ENCODE peak calls at places on chromosomes 4 and X, in seven cellular contexts. Y is HCT116, X is esophagus squamous epithelium, L is HepG2, I is coronary artery, D is Peyer's patch, P is lower lobe of right lung. H is an unnamed sample.

GRCh38 chr4:130545171-130545570 is 1449.2 kb downstream of the C4orf33 start:
- DNase-seq in Y (no peak), X (no peak), L (no peak), I (no peak), D (no peak), P (no peak), H (no peak)

GRCh38 chr4:133775881-133776280 is 425.7 kb downstream of the PABPC4L start:
- DNase-seq in Y (no peak), X (no peak), L (no peak), I (no peak), D (no peak), P (no peak), H (no peak)

GRCh38 chr4:186483656-186484055 is 71.7 kb downstream of the MTNR1A start:
- DNase-seq in Y (no peak), X (no peak), L (no peak), I (no peak), D (no peak), P (no peak), H (no peak)

GRCh38 chr4:42398448-42399355 is 1.4 kb downstream of the SHISA3 start:
- DNase-seq in Y (no peak), X (no peak), L (no peak), I (no peak), D (no peak), P (no peak), H (no peak)

GRCh38 chr4:3254302-3255131 is 5.6 kb downstream of the MSANTD1 start:
- DNase-seq in Y (no peak), X (no peak), L (no peak), I (peak; percentile 62), D (no peak), P (no peak), H (no peak)

GRCh38 chrX:130672214-130672613 is 230.8 kb downstream of the ENOX2 start:
- DNase-seq in Y (no peak), X (no peak), L (no peak), I (no peak), D (no peak), P (no peak), H (no peak)

GRCh38 chr4:126916626-126917140 is 716.1 kb upstream of the INTU start:
- DNase-seq in Y (no peak), X (no peak), L (no peak), I (no peak), D (no peak), P (no peak), H (no peak)

GRCh38 chrX:9940397-9940796 is 26.8 kb upstream of the CLDN34 start:
- DNase-seq in Y (no peak), X (no peak), L (no peak), I (no peak), D (no peak), P (no peak), H (peak; percentile 49)

GRCh38 chr4:6917445-6918241 is 8.0 kb downstream of the TBC1D14 start:
- DNase-seq in Y (peak; percentile 79), X (peak; percentile 36), L (peak; percentile 95), I (no peak), D (peak; percentile 83), P (peak; percentile 93), H (peak; percentile 31)

GRCh38 chr4:152594981-152595916 is 59.4 kb upstream of the FBXW7 start:
- DNase-seq in Y (no peak), X (no peak), L (no peak), I (no peak), D (peak; percentile 19), P (no peak), H (no peak)

GRCh38 chrX:80792205-80792604 is 17.5 kb downstream of the BRWD3 start:
- DNase-seq in Y (no peak), X (no peak), L (no peak), I (no peak), D (no peak), P (no peak), H (no peak)

GRCh38 chr4:141657550-141657949 is 21.2 kb downstream of the IL15 start:
- DNase-seq in Y (no peak), X (no peak), L (no peak), I (no peak), D (no peak), P (no peak), H (no peak)

GRCh38 chr4:123954220-123954619 is 557.6 kb downstream of the SPRY1 start:
- DNase-seq in Y (no peak), X (no peak), L (no peak), I (no peak), D (no peak), P (no peak), H (no peak)

GRCh38 chr4:168739851-168740250 is 243.0 kb downstream of the PALLD start:
- DNase-seq in Y (no peak), X (no peak), L (no peak), I (no peak), D (no peak), P (no peak), H (no peak)

GRCh38 chrX:1463581-1464281 is 11.0 kb upstream of the ASMTL start:
- DNase-seq in Y (no peak), X (no peak), L (no peak), I (peak; percentile 40), D (peak; percentile 14), P (peak; percentile 14), H (no peak)
- H3K4me3 ChIP-seq in Y (no peak overlapping the region), X (no peak overlapping the region), L (no peak overlapping the region), I (no peak overlapping the region), D (no peak overlapping the region), P (no peak overlapping the region), H (no peak overlapping the region)

GRCh38 chrX:118418811-118419251 is 72.9 kb downstream of the WDR44 start:
- DNase-seq in Y (no peak), X (no peak), L (no peak), I (no peak), D (no peak), P (no peak), H (no peak)

GRCh38 chrX:118423558-118423957 is 72.1 kb upstream of the DOCK11 start:
- DNase-seq in Y (no peak), X (no peak), L (no peak), I (no peak), D (no peak), P (no peak), H (no peak)

DNA sequence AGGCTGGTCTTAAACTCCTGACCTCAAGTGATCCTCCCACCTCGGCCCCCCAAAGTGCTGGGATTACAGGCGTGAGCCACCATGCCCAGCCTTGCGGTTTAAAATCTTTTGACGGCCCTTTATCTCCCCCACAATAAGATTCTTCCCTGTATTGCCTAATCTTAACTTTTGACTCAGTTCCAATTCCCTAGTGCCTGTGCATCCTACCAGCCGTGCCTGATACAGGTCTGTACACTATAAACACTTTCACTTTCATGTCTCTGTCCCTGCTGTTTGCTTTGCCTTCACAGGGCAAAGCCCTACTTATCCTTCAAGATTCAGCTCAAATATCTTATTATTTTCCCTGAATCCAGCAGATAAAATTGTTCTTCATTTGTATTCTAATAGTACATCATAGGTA is 74.6 kb downstream of the WDR44 start:
- DNase-seq in Y (no peak), X (no peak), L (no peak), I (no peak), D (no peak), P (no peak), H (peak; percentile 9)
- TF ChIP-seq CTCF in Y (no peak), X (no peak), L (no peak), I (no peak), D (no peak), P (no peak), H (no peak)

DNA sequence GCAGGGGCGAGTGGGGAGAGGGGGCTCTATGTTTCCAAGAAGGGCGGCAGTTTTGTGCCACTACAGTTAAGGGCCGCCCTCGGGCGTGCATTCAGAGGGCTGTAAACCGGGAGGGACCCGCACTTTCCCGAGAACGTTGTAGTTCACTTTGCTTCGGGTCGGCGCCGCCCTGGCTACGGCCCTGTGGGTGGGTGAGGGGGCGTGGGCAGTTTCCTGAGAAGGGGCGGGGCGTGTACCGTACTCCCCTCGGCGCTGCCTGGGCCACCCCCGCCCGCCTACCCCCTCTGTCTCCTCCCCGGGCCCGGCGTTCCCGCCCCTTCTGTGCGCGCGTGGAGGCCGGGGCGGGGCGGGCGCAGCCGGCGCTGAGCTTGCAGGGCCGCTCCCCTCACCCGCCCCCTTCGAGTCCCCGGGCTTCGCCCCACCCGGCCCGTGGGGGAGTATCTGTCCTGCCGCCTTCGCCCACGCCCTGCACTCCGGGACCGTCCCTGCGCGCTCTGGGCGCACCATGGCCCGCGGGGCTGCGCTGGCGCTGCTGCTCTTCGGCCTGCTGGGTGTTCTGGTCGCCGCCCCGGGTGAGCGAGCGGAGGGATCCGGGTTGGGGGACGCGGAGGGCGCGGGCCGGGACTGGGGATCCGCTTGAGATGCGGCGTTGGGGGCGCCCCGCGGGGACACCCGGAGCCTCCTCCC is at the start of gene CD99:
- DNase-seq in Y (no peak), X (no peak), L (peak; percentile 80), I (peak; percentile 91), D (peak; percentile 89), P (peak; percentile 94), H (no peak)
- H3K4me3 ChIP-seq in Y (peak within 1 kb of the TSS; percentile 75), X (peak within 1 kb of the TSS; percentile 98), L (peak within 1 kb of the TSS; percentile 91), I (peak within 1 kb of the TSS; percentile 90), D (peak within 1 kb of the TSS; percentile 78), P (peak within 1 kb of the TSS; percentile 96), H (peak within 1 kb of the TSS; percentile 85)

GRCh38 chrX:19040373-19040772 is 56.5 kb upstream of the PHKA2 start:
- DNase-seq in Y (peak; percentile 4), X (no peak), L (no peak), I (no peak), D (no peak), P (no peak), H (no peak)
- TF ChIP-seq CTCF in Y (peak; percentile 44), X (no peak), L (peak; percentile 22), I (no peak), D (peak; percentile 22), P (no peak), H (peak; percentile 33)

DNA sequence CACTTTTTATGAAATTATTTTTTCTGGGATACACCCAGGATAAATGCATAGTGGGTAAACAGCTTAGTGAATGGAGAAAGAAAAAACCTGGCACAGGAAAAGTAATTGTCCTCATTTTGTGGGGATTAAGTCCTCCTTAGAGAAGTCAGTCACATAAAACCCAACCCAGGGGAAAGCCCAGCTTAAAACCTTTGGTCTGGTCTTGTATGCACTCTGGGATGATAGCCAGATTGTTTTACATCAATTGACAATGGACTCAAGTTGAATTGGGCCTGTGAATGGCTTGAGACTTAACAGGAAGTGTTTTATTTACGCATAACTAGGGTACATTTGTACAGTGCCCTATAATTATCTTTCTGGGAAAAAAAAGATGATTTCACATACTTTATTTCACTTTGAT is 561.3 kb upstream of the GRIA3 start:
- DNase-seq in Y (no peak), X (no peak), L (no peak), I (no peak), D (no peak), P (no peak), H (no peak)
- H3K4me3 ChIP-seq in Y (no peak overlapping the region), X (no peak overlapping the region), L (no peak overlapping the region), I (no peak overlapping the region), D (no peak overlapping the region), P (no peak overlapping the region), H (no peak overlapping the region)

GRCh38 chr4:55887594-55887993 is 34.1 kb downstream of the EXOC1 start:
- DNase-seq in Y (no peak), X (no peak), L (no peak), I (no peak), D (no peak), P (no peak), H (no peak)
- TF ChIP-seq CTCF in Y (peak; percentile 26), X (no peak), L (no peak), I (no peak), D (no peak), P (no peak), H (peak; percentile 25)